ENCODE peak calls at places on chromosomes 16 and 17, in ten cellular contexts. M, U, P, B, C, T, K, L, X and I are unnamed samples.

GRCh38 chr16:63697736-63698135 is 1424.1 kb downstream of the CDH11 start:
- ATAC-seq in M (no peak), U (no peak), P (no peak), B (no peak), C (no peak), T (no peak), K (no peak), L (no peak), X (no peak), I (no peak)

GRCh38 chr16:73248316-73248715 is 200.4 kb upstream of the ZFHX3 start:
- ATAC-seq in M (no peak), U (no peak), P (no peak), B (no peak), C (no peak), T (no peak), K (no peak), L (no peak), X (no peak), I (no peak)

GRCh38 chr17:75301031-75301430 is 11.8 kb upstream of the SLC25A19 start:
- ATAC-seq in M (no peak), U (no peak), P (no peak), B (no peak), C (no peak), T (no peak), K (no peak), L (no peak), X (peak), I (no peak)

GRCh38 chr17:28983286-28984240 is 22.3 kb downstream of the SEZ6 start:
- ATAC-seq in M (no peak), U (no peak), P (no peak), B (no peak), C (no peak), T (no peak), K (no peak), L (no peak), X (no peak), I (no peak)

GRCh38 chr17:48575673-48576478 is 2.3 kb downstream of the HOXB4 start:
- ATAC-seq in M (no peak), U (no peak), P (no peak), B (no peak), C (no peak), T (no peak), K (no peak), L (no peak), X (no peak), I (no peak)

GRCh38 chr17:7992516-7992915 is 9.9 kb upstream of the GUCY2D start:
- ATAC-seq in M (no peak), U (peak), P (no peak), B (no peak), C (no peak), T (no peak), K (no peak), L (no peak), X (peak), I (no peak)

GRCh38 chr16:8565498-8565897 is 24.8 kb downstream of the TMEM114 start:
- ATAC-seq in M (no peak), U (peak), P (peak), B (no peak), C (peak), T (no peak), K (no peak), L (no peak), X (no peak), I (no peak)

GRCh38 chr16:84607694-84608093 is 10.2 kb downstream of the COTL1 start:
- ATAC-seq in M (no peak), U (no peak), P (peak), B (peak), C (peak), T (peak), K (peak), L (no peak), X (peak), I (no peak)